ENCODE peak calls at places on chromosome 19, in four cellular contexts. R is IMR-90, U is tibial nerve, E is neural crest cell. Z is an unnamed sample.
A peak's percentile ranks its signal among the peaks of the same experiment; 100 is the strongest.

GRCh38 chr19:2188708-2189385 is 25.1 kb downstream of the DOT1L start:
- DNase-seq in E (no peak), U (no peak), R (peak; percentile 86), Z (no peak)

GRCh38 chr19:6774821-6775707 is 2.6 kb downstream of the VAV1 start:
- DNase-seq in U (no peak), E (no peak), R (no peak), Z (no peak)

GRCh38 chr19:45050036-45050435 is 11.2 kb downstream of the CLASRP start:
- DNase-seq in U (no peak), E (no peak), R (no peak), Z (no peak)

GRCh38 chr19:41334793-41335192 is 18.9 kb downstream of the TGFB1 start:
- DNase-seq in U (no peak), E (no peak), R (no peak), Z (no peak)

GRCh38 chr19:39858541-39858940 is 12.4 kb upstream of the FBL start:
- DNase-seq in R (peak; percentile 63), U (no peak), E (no peak), Z (no peak)

GRCh38 chr19:46413262-46414031 is at the start of gene CCDC8:
- DNase-seq in E (peak; percentile 78), R (peak; percentile 92), U (peak; percentile 41), Z (peak; percentile 77)

GRCh38 chr19:1259206-1259872 is 9.8 kb upstream of the CIRBP start:
- DNase-seq in R (peak; percentile 51), E (no peak), U (no peak), Z (peak; percentile 68)

GRCh38 chr19:1076951-1077350 is 10.0 kb downstream of the ARHGAP45 start:
- DNase-seq in E (no peak), U (no peak), R (no peak), Z (no peak)

GRCh38 chr19:18488403-18488723 is 33.5 kb downstream of the ELL start:
- DNase-seq in R (no peak), U (no peak), E (no peak), Z (no peak)

GRCh38 chr19:13017306-13018036 is 22.2 kb downstream of the NFIX start:
- DNase-seq in E (no peak), U (no peak), R (no peak), Z (no peak)

GRCh38 chr19:12224676-12225075 is 61.8 kb downstream of the ZNF136 start:
- DNase-seq in U (no peak), E (no peak), R (no peak), Z (no peak)

GRCh38 chr19:10784257-10784656 is 51.8 kb downstream of the TMED1 start:
- DNase-seq in U (no peak), E (no peak), R (no peak), Z (no peak)

GRCh38 chr19:39934584-39935233 is at the start of gene FCGBP:
- DNase-seq in R (no peak), U (no peak), E (no peak), Z (no peak)

GRCh38 chr19:45403781-45404556 is 900 bp downstream of the PPP1R13L start:
- DNase-seq in E (peak; percentile 39), R (no peak), U (no peak), Z (peak; percentile 73)

GRCh38 chr19:44735011-44735410 is 13.5 kb upstream of the BCL3 start:
- DNase-seq in U (no peak), R (no peak), E (no peak), Z (no peak)

GRCh38 chr19:9945319-9945966 is 9.1 kb upstream of the OLFM2 start:
- DNase-seq in U (peak; percentile 91), E (no peak), R (peak; percentile 100), Z (no peak)

GRCh38 chr19:35483089-35483488 is 7.2 kb downstream of the KRTDAP start:
- DNase-seq in U (no peak), E (no peak), R (no peak), Z (no peak)

GRCh38 chr19:45499196-45500180 is 1.2 kb downstream of the PPM1N start:
- DNase-seq in E (peak; percentile 23), R (no peak), U (peak; percentile 43), Z (peak; percentile 32)

GRCh38 chr19:48489608-48490216 is 20.5 kb downstream of the CYTH2 start:
- DNase-seq in U (peak; percentile 64), R (peak; percentile 39), E (peak; percentile 85), Z (peak; percentile 95)

GRCh38 chr19:45443462-45444317 is 20.0 kb upstream of the ERCC1 start:
- DNase-seq in R (peak; percentile 82), E (peak; percentile 77), U (peak; percentile 94), Z (peak; percentile 99)

GRCh38 chr19:7373862-7374261 is 25.1 kb downstream of the ARHGEF18 start:
- DNase-seq in R (no peak), E (no peak), U (no peak), Z (no peak)

GRCh38 chr19:52498571-52498970 is 28.9 kb upstream of the ZNF808 start:
- DNase-seq in U (no peak), E (no peak), R (no peak), Z (no peak)

GRCh38 chr19:45876411-45877197 is 9.3 kb downstream of the IRF2BP1 start:
- DNase-seq in E (no peak), R (peak; percentile 16), U (peak; percentile 14), Z (peak; percentile 69)

GRCh38 chr19:46186101-46186716 is 38.2 kb downstream of the IGFL2 start:
- DNase-seq in R (no peak), E (no peak), U (no peak), Z (no peak)

GRCh38 chr19:10152100-10152499 is 32.4 kb upstream of the EIF3G start:
- DNase-seq in R (no peak), U (no peak), E (no peak), Z (no peak)

GRCh38 chr19:49581007-49581508 is at the start of gene PRRG2:
- DNase-seq in U (no peak), E (no peak), R (no peak), Z (no peak)

GRCh38 chr19:7751157-7751783 is 3.9 kb upstream of the CD209 start:
- DNase-seq in U (no peak), R (peak; percentile 6), E (no peak), Z (no peak)

GRCh38 chr19:14559916-14560775 is 11.7 kb downstream of the NDUFB7 start:
- DNase-seq in E (no peak), U (no peak), R (no peak), Z (peak; percentile 27)

GRCh38 chr19:48363500-48363809 is 285 bp downstream of the TMEM143 start:
- DNase-seq in E (no peak), R (no peak), U (no peak), Z (peak; percentile 44)

DNA sequence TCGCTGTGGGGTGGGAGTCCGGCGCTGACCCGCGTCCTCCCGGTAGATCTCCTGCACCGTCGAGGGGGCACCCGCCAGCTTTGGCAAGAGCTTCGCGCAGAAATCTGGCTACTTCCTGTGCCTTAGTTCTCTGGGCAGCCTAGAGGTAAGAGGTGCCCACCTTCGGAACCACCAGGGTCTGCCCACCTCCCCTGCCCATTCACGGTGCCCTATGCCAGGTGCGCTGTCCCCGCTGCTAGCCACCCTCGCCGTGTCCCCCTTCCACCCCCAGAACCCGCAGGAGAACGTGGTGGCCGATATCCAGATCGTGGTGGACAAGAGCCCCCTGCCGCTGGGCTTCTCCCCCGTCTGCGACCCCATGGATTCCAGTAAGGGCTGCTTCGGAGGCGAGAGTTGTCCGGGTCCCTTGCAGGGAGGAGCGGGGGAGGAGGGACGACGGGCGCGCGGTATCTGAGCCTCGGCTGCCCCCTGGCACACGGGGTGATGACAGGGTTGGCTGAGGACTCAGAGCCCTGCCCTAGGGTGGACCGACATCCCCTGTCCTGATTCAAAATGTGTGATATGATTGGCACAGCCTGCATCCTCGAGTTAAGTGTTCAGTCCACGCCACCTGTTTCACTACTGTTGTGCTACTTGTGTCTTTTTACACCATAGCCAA is 549 bp downstream of the MVB12A start:
- DNase-seq in E (peak; percentile 22), R (no peak), U (peak; percentile 12), Z (peak; percentile 40)
- TF ChIP-seq CTCF in E (peak; percentile 20), R (no peak), U (no peak), Z (no peak)

GRCh38 chr19:29785955-29786589 is 25.7 kb upstream of the CCNE1 start:
- DNase-seq in E (no peak), R (no peak), U (no peak), Z (no peak)
- TF ChIP-seq CTCF in E (peak; percentile 27), R (peak; percentile 11), U (no peak), Z (peak; percentile 26)

DNA sequence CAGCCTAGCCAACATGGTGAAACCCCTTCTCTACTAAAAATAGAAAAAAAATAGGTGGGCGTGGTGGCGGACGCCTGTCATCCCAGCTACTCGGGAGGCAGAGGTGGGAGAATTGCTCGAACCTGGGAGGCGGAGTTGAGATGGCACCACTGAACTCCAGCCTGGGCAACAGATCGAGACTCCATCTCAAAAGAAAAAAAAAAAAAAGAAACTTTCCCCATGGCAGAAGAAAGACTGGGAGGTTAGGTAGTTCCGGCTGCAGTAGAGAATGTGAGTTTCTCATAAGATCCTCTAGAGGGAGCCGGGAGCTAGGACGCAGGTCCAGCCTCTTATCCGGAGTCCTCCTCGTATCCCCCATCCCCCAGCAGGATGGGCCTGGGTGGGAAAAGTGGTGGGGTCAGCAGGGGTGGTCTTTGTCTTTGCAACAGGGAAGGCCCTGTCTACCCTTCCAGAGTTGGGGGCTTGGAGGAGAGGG is 13.2 kb upstream of the CREB3L3 start:
- DNase-seq in E (peak; percentile 36), U (no peak), R (peak; percentile 72), Z (peak; percentile 25)
- TF ChIP-seq CTCF in E (peak; percentile 64), U (peak; percentile 52), R (peak; percentile 80), Z (no peak)

DNA sequence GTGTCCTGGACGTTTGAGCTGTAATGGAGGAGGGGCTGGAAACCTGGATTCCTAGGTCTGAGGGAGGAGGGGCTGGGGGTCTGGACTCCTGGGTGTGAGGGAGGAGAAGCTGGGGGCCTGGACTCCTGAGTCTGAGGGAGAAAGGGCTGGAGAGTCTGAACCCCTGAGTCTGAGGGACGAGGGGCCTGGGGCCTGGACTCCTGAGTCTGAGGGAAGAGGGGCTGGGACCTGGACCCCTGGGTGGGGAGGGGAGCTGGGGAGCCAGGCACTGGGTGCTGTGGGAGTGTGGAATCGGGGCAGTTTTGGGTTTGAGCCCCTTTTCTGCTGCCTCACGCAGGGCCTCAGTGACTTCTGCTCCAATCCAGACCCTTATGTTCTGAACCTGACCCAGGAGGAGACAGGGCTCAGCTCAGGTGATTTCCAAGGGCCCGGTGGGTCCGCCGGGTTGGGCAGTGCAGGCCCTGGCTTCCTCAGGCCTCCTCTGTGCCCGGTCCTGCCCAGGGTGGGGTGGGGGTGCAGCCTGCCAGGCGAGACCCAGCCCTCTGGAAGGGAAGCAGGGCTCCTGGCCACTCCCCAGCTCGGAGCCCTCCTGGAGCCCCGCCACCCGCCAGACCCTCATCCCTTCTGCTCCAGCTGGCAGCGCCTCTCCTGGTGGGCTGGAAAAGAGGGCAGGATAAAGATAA is 14.4 kb downstream of the TTYH1 start:
- DNase-seq in R (no peak), E (no peak), U (no peak), Z (no peak)
- TF ChIP-seq CTCF in R (no peak), E (no peak), U (no peak), Z (no peak)